ENCODE peak calls at places on chromosomes 5 and 9, in nine cellular contexts. K is GM10248; T is NCI-H460; H is dorsolateral prefrontal cortex; N is CD4-positive, alpha-beta memory T cell; P is dermis blood vessel endothelial cell; A is stimulated activated CD4-positive, alpha-beta T cell treated with anti-CD3 and anti-CD28 coated beads, Interleukin-15, amount 100 ng/mL, for 1 hour; O is right atrium auricular region; R is NCI-H226. S is an unnamed sample.

GRCh38 chr9:136358016-136358415 is 5.5 kb downstream of the DNLZ start:
- DNase-seq in N (no peak), T (no peak), R (no peak), A (no peak), H (no peak), P (no peak), K (no peak), O (no peak), S (no peak)

GRCh38 chr9:128550770-128551651 is 1.4 kb upstream of the SPTAN1 start:
- DNase-seq in A (no peak), K (no peak), N (no peak), R (peak; percentile 76), O (peak; percentile 64), T (no peak), P (peak; percentile 40), H (peak; percentile 48), S (no peak)

GRCh38 chr9:63817622-63818518 is 1467.1 kb downstream of the FOXD4L5 start:
- DNase-seq in P (peak; percentile 22), R (no peak), K (peak; percentile 77), T (no peak), H (peak; percentile 54), N (peak; percentile 69), A (peak; percentile 22), O (peak; percentile 79), S (no peak)

GRCh38 chr9:68844623-68845612 is 139.9 kb downstream of the PIP5K1B start:
- DNase-seq in T (peak; percentile 35), N (no peak), R (no peak), K (peak; percentile 43), A (no peak), P (peak; percentile 55), H (peak; percentile 74), O (peak; percentile 73), S (peak; percentile 2)

GRCh38 chr9:16221350-16221749 is 649.1 kb downstream of the BNC2 start:
- DNase-seq in A (no peak), P (no peak), O (no peak), K (no peak), N (no peak), H (no peak), R (no peak), T (no peak), S (no peak)

GRCh38 chr5:131324311-131324710 is 60.5 kb downstream of the CDC42SE2 start:
- DNase-seq in R (no peak), T (no peak), N (no peak), A (no peak), O (no peak), H (peak; percentile 49), K (no peak), P (no peak), S (no peak)

GRCh38 chr5:172403191-172403794 is 51.0 kb downstream of the SH3PXD2B start:
- DNase-seq in T (no peak), K (no peak), A (no peak), R (no peak), O (peak; percentile 81), N (no peak), P (no peak), H (peak; percentile 84), S (no peak)

GRCh38 chr5:134135091-134135655 is 20.7 kb downstream of the TCF7 start:
- DNase-seq in A (no peak), K (no peak), N (no peak), P (no peak), T (no peak), O (no peak), R (no peak), H (no peak), S (no peak)

GRCh38 chr5:157548513-157549282 is 26.9 kb downstream of the ADAM19 start:
- DNase-seq in O (no peak), P (no peak), A (no peak), H (no peak), N (no peak), K (no peak), R (peak; percentile 51), T (no peak), S (no peak)